ENCODE peak calls at places on chromosome 3, in nine cellular contexts. One of them, this sample, is unnamed.

GRCh38 chr3:48399387-48400172 is 27.6 kb downstream of the FBXW12 start:
- DNase-seq in caudate nucleus: no peak
- DNase-seq in esophagus squamous epithelium: no peak
- DNase-seq in stimulated activated CD4-positive, alpha-beta T cell treated with anti-CD3 and anti-CD28 coated beads, Interleukin-4, amount 100 ng/mL, for 48 hours: no peak
- DNase-seq in ureter: peak; percentile 41
- DNase-seq in SW 1271: no peak
- DNase-seq in lower lobe of right lung: no peak
- DNase-seq in NCI-H226: no peak
- DNase-seq in central memory CD8-positive, alpha-beta T cell: no peak
- DNase-seq in this sample: peak; percentile 5

GRCh38 chr3:51559961-51560360 is 21.4 kb downstream of the RAD54L2 start:
- DNase-seq in caudate nucleus: no peak
- DNase-seq in esophagus squamous epithelium: no peak
- DNase-seq in stimulated activated CD4-positive, alpha-beta T cell treated with anti-CD3 and anti-CD28 coated beads, Interleukin-4, amount 100 ng/mL, for 48 hours: no peak
- DNase-seq in ureter: no peak
- DNase-seq in SW 1271: no peak
- DNase-seq in lower lobe of right lung: no peak
- DNase-seq in NCI-H226: no peak
- DNase-seq in central memory CD8-positive, alpha-beta T cell: no peak
- DNase-seq in this sample: no peak

GRCh38 chr3:112167758-112168157 is 34.7 kb upstream of the GCSAM start:
- DNase-seq in caudate nucleus: no peak
- DNase-seq in esophagus squamous epithelium: no peak
- DNase-seq in stimulated activated CD4-positive, alpha-beta T cell treated with anti-CD3 and anti-CD28 coated beads, Interleukin-4, amount 100 ng/mL, for 48 hours: no peak
- DNase-seq in ureter: no peak
- DNase-seq in SW 1271: no peak
- DNase-seq in lower lobe of right lung: no peak
- DNase-seq in NCI-H226: no peak
- DNase-seq in central memory CD8-positive, alpha-beta T cell: no peak
- DNase-seq in this sample: no peak

GRCh38 chr3:128081226-128081625 is 29.0 kb downstream of the SEC61A1 start:
- DNase-seq in caudate nucleus: no peak
- DNase-seq in esophagus squamous epithelium: no peak
- DNase-seq in stimulated activated CD4-positive, alpha-beta T cell treated with anti-CD3 and anti-CD28 coated beads, Interleukin-4, amount 100 ng/mL, for 48 hours: no peak
- DNase-seq in ureter: no peak
- DNase-seq in SW 1271: no peak
- DNase-seq in lower lobe of right lung: no peak
- DNase-seq in NCI-H226: no peak
- DNase-seq in central memory CD8-positive, alpha-beta T cell: no peak
- DNase-seq in this sample: no peak

GRCh38 chr3:183158552-183159006 is 4.0 kb downstream of the LAMP3 start:
- DNase-seq in caudate nucleus: no peak
- DNase-seq in esophagus squamous epithelium: no peak
- DNase-seq in stimulated activated CD4-positive, alpha-beta T cell treated with anti-CD3 and anti-CD28 coated beads, Interleukin-4, amount 100 ng/mL, for 48 hours: peak; percentile 52
- DNase-seq in ureter: no peak
- DNase-seq in SW 1271: no peak
- DNase-seq in lower lobe of right lung: no peak
- DNase-seq in NCI-H226: peak; percentile 51
- DNase-seq in central memory CD8-positive, alpha-beta T cell: no peak
- DNase-seq in this sample: no peak

GRCh38 chr3:170809975-170810357 is 60.0 kb downstream of the RPL22L1 start:
- DNase-seq in caudate nucleus: no peak
- DNase-seq in esophagus squamous epithelium: no peak
- DNase-seq in stimulated activated CD4-positive, alpha-beta T cell treated with anti-CD3 and anti-CD28 coated beads, Interleukin-4, amount 100 ng/mL, for 48 hours: no peak
- DNase-seq in ureter: no peak
- DNase-seq in SW 1271: no peak
- DNase-seq in lower lobe of right lung: no peak
- DNase-seq in NCI-H226: no peak
- DNase-seq in central memory CD8-positive, alpha-beta T cell: no peak
- DNase-seq in this sample: no peak

GRCh38 chr3:136343873-136344281 is 93.7 kb downstream of the PCCB start:
- DNase-seq in caudate nucleus: no peak
- DNase-seq in esophagus squamous epithelium: no peak
- DNase-seq in stimulated activated CD4-positive, alpha-beta T cell treated with anti-CD3 and anti-CD28 coated beads, Interleukin-4, amount 100 ng/mL, for 48 hours: no peak
- DNase-seq in ureter: peak; percentile 89
- DNase-seq in SW 1271: peak; percentile 16
- DNase-seq in lower lobe of right lung: peak; percentile 81
- DNase-seq in NCI-H226: peak; percentile 55
- DNase-seq in central memory CD8-positive, alpha-beta T cell: no peak
- DNase-seq in this sample: no peak

GRCh38 chr3:74891312-74891711 is 276.9 kb upstream of the CNTN3 start:
- DNase-seq in caudate nucleus: no peak
- DNase-seq in esophagus squamous epithelium: no peak
- DNase-seq in stimulated activated CD4-positive, alpha-beta T cell treated with anti-CD3 and anti-CD28 coated beads, Interleukin-4, amount 100 ng/mL, for 48 hours: no peak
- DNase-seq in ureter: no peak
- DNase-seq in SW 1271: no peak
- DNase-seq in lower lobe of right lung: no peak
- DNase-seq in NCI-H226: no peak
- DNase-seq in central memory CD8-positive, alpha-beta T cell: no peak
- DNase-seq in this sample: no peak

This sample was measured in frontal cortex.